ENCODE peak calls at places on chromosome 21, in four cellular contexts. N is neural progenitor cell, G is endothelial cell, K is mammary epithelial cell. A is an unnamed sample.

GRCh38 chr21:17785403-17785788 is 33.8 kb downstream of the C21orf91 start:
- DNase-seq in N (no peak), G (no peak), K (no peak), A (no peak)

GRCh38 chr21:45822002-45822397 is 159.6 kb upstream of the COL6A1 start:
- DNase-seq in N (no peak), K (no peak), G (no peak), A (no peak)

GRCh38 chr21:31201548-31201947 is 142.5 kb downstream of the TIAM1 start:
- DNase-seq in G (no peak), N (no peak), K (no peak), A (no peak)

GRCh38 chr21:41851090-41851790 is 27.9 kb downstream of the PRDM15 start:
- DNase-seq in K (no peak), G (no peak), N (no peak), A (no peak)

GRCh38 chr21:42472521-42472920 is 23.5 kb downstream of the RSPH1 start:
- DNase-seq in N (no peak), G (no peak), K (no peak), A (no peak)

GRCh38 chr21:44337941-44338895 is 972 bp downstream of the CFAP410 start:
- DNase-seq in K (peak; percentile 54), G (peak; percentile 49), N (peak; percentile 71), A (peak; percentile 53)

GRCh38 chr21:40208960-40209359 is 341.7 kb downstream of the PCP4 start:
- DNase-seq in N (no peak), K (no peak), G (no peak), A (no peak)

GRCh38 chr21:21345296-21345695 is 347.1 kb downstream of the NCAM2 start:
- DNase-seq in K (no peak), N (no peak), G (no peak), A (no peak)

GRCh38 chr21:31201144-31201543 is 142.9 kb downstream of the TIAM1 start:
- DNase-seq in K (no peak), N (no peak), G (no peak), A (no peak)

GRCh38 chr21:42218836-42219605 is at the start of gene ABCG1:
- DNase-seq in G (peak; percentile 56), N (peak; percentile 88), K (peak; percentile 36), A (no peak)

GRCh38 chr21:32994305-32994704 is 31.4 kb upstream of the OLIG2 start:
- DNase-seq in N (no peak), K (no peak), G (peak; percentile 11), A (no peak)

GRCh38 chr21:32768530-32768929 is 3.0 kb downstream of the PAXBP1 start:
- DNase-seq in K (no peak), N (no peak), G (no peak), A (no peak)

GRCh38 chr21:31895069-31895851 is 22.4 kb downstream of the HUNK start:
- DNase-seq in K (no peak), G (no peak), N (no peak), A (no peak)

GRCh38 chr21:45963225-45963555 is 18.4 kb upstream of the COL6A1 start:
- DNase-seq in N (no peak), K (no peak), G (no peak), A (no peak)

GRCh38 chr21:44425895-44426662 is 29.2 kb upstream of the LRRC3 start:
- DNase-seq in N (no peak), G (no peak), K (no peak), A (no peak)

GRCh38 chr21:42818328-42818749 is 61.0 kb downstream of the WDR4 start:
- DNase-seq in G (peak; percentile 61), N (peak; percentile 41), K (peak; percentile 45), A (no peak)

GRCh38 chr21:32141009-32141357 is 137.9 kb downstream of the MIS18A start:
- DNase-seq in K (no peak), N (no peak), G (no peak), A (no peak)

GRCh38 chr21:41425954-41426655 is at the start of gene MX1:
- DNase-seq in N (peak; percentile 52), G (peak; percentile 24), K (peak; percentile 31), A (no peak)

GRCh38 chr21:42609806-42610205 is 43.6 kb upstream of the PDE9A start:
- DNase-seq in N (no peak), K (peak; percentile 32), G (no peak), A (no peak)

GRCh38 chr21:45109831-45110492 is 35.6 kb downstream of the ADARB1 start:
- DNase-seq in G (no peak), N (no peak), K (no peak), A (no peak)

GRCh38 chr21:28675265-28676041 is 317.2 kb downstream of the LTN1 start:
- DNase-seq in G (no peak), N (no peak), K (peak; percentile 50), A (no peak)

GRCh38 chr21:44618909-44619308 is 7.0 kb downstream of the KRTAP10-8 start:
- DNase-seq in G (no peak), K (no peak), N (no peak), A (no peak)

GRCh38 chr21:17368748-17369363 is 144.0 kb upstream of the CXADR start:
- DNase-seq in N (no peak), G (no peak), K (no peak), A (no peak)

GRCh38 chr21:43291347-43291950 is 122.6 kb downstream of the CRYAA start:
- DNase-seq in G (no peak), N (no peak), K (no peak), A (no peak)

GRCh38 chr21:45926281-45926680 is 55.3 kb upstream of the COL6A1 start:
- DNase-seq in K (no peak), G (no peak), N (no peak), A (no peak)

GRCh38 chr21:44555200-44555875 is 3.3 kb downstream of the KRTAP10-3 start:
- DNase-seq in N (no peak), G (no peak), K (no peak), A (peak; percentile 7)

GRCh38 chr21:26966978-26967913 is at the start of gene ADAMTS5:
- DNase-seq in N (peak; percentile 68), G (peak; percentile 60), K (peak; percentile 59), A (peak; percentile 20)

GRCh38 chr21:32560896-32561295 is 24.4 kb downstream of the TCP10L start:
- DNase-seq in G (no peak), K (no peak), N (no peak), A (no peak)

GRCh38 chr21:44835647-44835973 is 17.7 kb upstream of the SUMO3 start:
- DNase-seq in K (no peak), G (no peak), N (no peak), A (no peak)

GRCh38 chr21:45581322-45581712 is 39.1 kb upstream of the SLC19A1 start:
- DNase-seq in G (no peak), N (no peak), K (no peak), A (no peak)

GRCh38 chr21:32099812-32100416 is 178.9 kb downstream of the MIS18A start:
- DNase-seq in N (peak; percentile 45), G (no peak), K (no peak), A (no peak)

GRCh38 chr21:42413500-42413899 is 9.8 kb downstream of the UBASH3A start:
- DNase-seq in N (no peak), K (no peak), G (no peak), A (no peak)

GRCh38 chr21:46394819-46395152 is 63.9 kb upstream of the DIP2A start:
- DNase-seq in N (no peak), K (no peak), G (no peak), A (no peak)

GRCh38 chr21:46077674-46078101 is 20.2 kb upstream of the COL6A2 start:
- DNase-seq in K (no peak), G (no peak), N (no peak), A (peak; percentile 1)

GRCh38 chr21:46665566-46665965 is 30.1 kb downstream of the PRMT2 start:
- DNase-seq in K (no peak), N (no peak), G (no peak), A (no peak)

GRCh38 chr21:31235671-31236450 is 108.2 kb downstream of the TIAM1 start:
- DNase-seq in N (no peak), K (peak; percentile 82), G (no peak), A (no peak)

GRCh38 chr21:41681939-41682718 is 84.7 kb downstream of the RIPK4 start:
- DNase-seq in G (no peak), N (no peak), K (no peak), A (no peak)

GRCh38 chr21:43361493-43362296 is 65.2 kb downstream of the SIK1 start:
- DNase-seq in K (peak; percentile 93), N (no peak), G (no peak), A (no peak)

GRCh38 chr21:43922949-43923348 is 57.9 kb downstream of the AGPAT3 start:
- DNase-seq in K (no peak), N (no peak), G (no peak), A (no peak)

GRCh38 chr21:38824124-38824822 is 18.5 kb downstream of the ETS2 start:
- DNase-seq in K (no peak), N (no peak), G (no peak), A (no peak)
- TF ChIP-seq CTCF in K (no peak), N (no peak), G (no peak), A (no peak)

DNA sequence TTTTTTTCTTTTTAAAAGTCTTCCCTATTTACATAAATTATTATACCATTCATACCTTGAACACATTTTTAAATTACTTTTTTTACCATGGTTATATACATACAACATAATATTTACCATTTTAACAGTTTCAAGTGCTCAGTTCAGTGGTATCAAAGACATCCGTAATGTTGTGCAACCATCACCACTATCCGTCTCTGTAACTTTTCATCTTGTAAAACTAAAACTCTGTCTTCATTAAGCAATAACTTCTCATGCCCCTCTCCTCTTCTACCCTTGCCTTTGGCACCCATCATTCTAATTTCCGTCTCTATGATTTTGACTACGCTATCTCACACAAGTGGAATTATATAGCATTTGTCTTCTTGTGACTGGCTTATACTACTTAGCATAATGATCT is 689.6 kb upstream of the NCAM2 start:
- DNase-seq in K (no peak), N (no peak), G (no peak), A (no peak)
- TF ChIP-seq CTCF in K (no peak), N (no peak), G (no peak), A (no peak)

GRCh38 chr21:16291296-16291695 is 561.5 kb downstream of the USP25 start:
- DNase-seq in N (no peak), G (no peak), K (no peak), A (no peak)
- TF ChIP-seq CTCF in N (no peak), G (no peak), K (no peak), A (no peak)

DNA sequence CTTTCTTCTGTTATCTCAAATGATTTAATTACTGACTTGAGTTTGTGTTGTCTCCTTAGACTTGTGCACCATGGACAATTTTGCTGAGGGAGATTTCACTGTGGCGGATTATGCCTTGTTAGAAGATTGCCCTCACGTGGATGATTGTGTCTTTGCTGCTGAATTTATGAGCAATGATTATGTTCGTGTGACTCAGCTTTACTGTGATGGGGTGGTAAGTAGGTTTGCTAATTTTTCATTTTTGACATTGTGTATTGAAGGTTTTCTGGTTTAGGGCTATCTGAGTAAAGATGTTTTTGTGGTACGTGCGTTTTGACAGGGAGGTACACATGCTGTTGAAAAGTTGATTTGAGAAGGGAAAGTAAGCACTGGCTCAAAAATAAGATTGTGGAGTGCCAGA is 14.1 kb downstream of the TTC3 start:
- DNase-seq in G (no peak), N (peak; percentile 7), K (peak; percentile 59), A (no peak)
- TF ChIP-seq CTCF in G (no peak), N (peak; percentile 21), K (peak; percentile 45), A (peak; percentile 13)

GRCh38 chr21:34073032-34073748 is at the start of the genes MRPS6 and SLC5A3:
- DNase-seq in K (peak; percentile 76), N (peak; percentile 97), G (peak; percentile 88), A (peak; percentile 84)
- TF ChIP-seq CTCF in K (no peak), N (peak; percentile 41), G (no peak), A (peak; percentile 24)